ENCODE peak calls at places on chromosomes 16 and 17, in four cellular contexts. E is small intestine, H is uterus, U is fibroblast of lung. F is an unnamed sample.

GRCh38 chr16:995087-995486 is 13.5 kb downstream of the SOX8 start:
- DNase-seq in E (no peak), H (no peak), U (peak; percentile 43), F (no peak)

GRCh38 chr17:55601874-55602364 is 90.7 kb upstream of the SMIM36 start:
- DNase-seq in E (peak; percentile 5), H (no peak), U (no peak), F (peak; percentile 67)

GRCh38 chr17:17567631-17568030 is 23.9 kb downstream of the PEMT start:
- DNase-seq in E (no peak), H (peak; percentile 63), U (peak; percentile 17), F (no peak)

GRCh38 chr17:40062347-40063033 is at the start of gene THRA:
- DNase-seq in E (peak; percentile 74), H (peak; percentile 77), U (no peak), F (peak; percentile 23)

GRCh38 chr16:50272111-50272571 is 5.8 kb downstream of the ADCY7 start:
- DNase-seq in E (no peak), H (no peak), U (no peak), F (no peak)

GRCh38 chr17:61397086-61397842 is 2.4 kb upstream of the TBX2 start:
- DNase-seq in E (no peak), H (no peak), U (no peak), F (no peak)

GRCh38 chr16:69013991-69014390 is 91.5 kb upstream of the HAS3 start:
- DNase-seq in E (no peak), H (no peak), U (peak; percentile 42), F (no peak)

GRCh38 chr17:46212634-46213435 is 19.6 kb upstream of the KANSL1 start:
- DNase-seq in E (peak; percentile 88), H (peak; percentile 62), U (peak; percentile 78), F (peak; percentile 62)

GRCh38 chr16:55370762-55371482 is 46.9 kb downstream of the IRX6 start:
- DNase-seq in E (peak; percentile 1), H (peak; percentile 27), U (peak; percentile 27), F (peak; percentile 18)

GRCh38 chr17:3019761-3020160 is 43.6 kb downstream of the OR1D5 start:
- DNase-seq in E (no peak), H (no peak), U (no peak), F (no peak)

GRCh38 chr16:86527366-86527765 is 17.0 kb downstream of the FOXF1 start:
- DNase-seq in E (no peak), H (no peak), U (no peak), F (no peak)

GRCh38 chr17:72334205-72334604 is 213.4 kb downstream of the SOX9 start:
- DNase-seq in E (no peak), H (no peak), U (peak; percentile 80), F (no peak)

GRCh38 chr16:71473891-71474290 is 11.8 kb upstream of the ZNF23 start:
- DNase-seq in E (no peak), H (no peak), U (peak; percentile 13), F (peak; percentile 51)

GRCh38 chr16:77551352-77551751 is 116.5 kb upstream of the ADAMTS18 start:
- DNase-seq in E (no peak), H (no peak), U (peak; percentile 80), F (no peak)

GRCh38 chr17:40173091-40173777 is 4.0 kb upstream of the RAPGEFL1 start:
- DNase-seq in E (no peak), H (no peak), U (no peak), F (no peak)

GRCh38 chr17:45316271-45317112 is at the start of gene MAP3K14:
- DNase-seq in E (peak; percentile 63), H (peak; percentile 72), U (peak; percentile 68), F (no peak)

GRCh38 chr16:48574766-48575165 is 35.2 kb downstream of the N4BP1 start:
- DNase-seq in E (no peak), H (no peak), U (no peak), F (no peak)

GRCh38 chr17:43360739-43361498 is 37.9 kb upstream of the ARL4D start:
- DNase-seq in E (peak; percentile 99), H (peak; percentile 89), U (peak; percentile 98), F (peak; percentile 100)

GRCh38 chr16:48277158-48277557 is 29.8 kb upstream of the ABCC11 start:
- DNase-seq in E (peak; percentile 20), H (no peak), U (no peak), F (no peak)

GRCh38 chr17:17356149-17356930 is 53.2 kb downstream of the NT5M start:
- DNase-seq in E (peak; percentile 74), H (peak; percentile 76), U (peak; percentile 73), F (peak; percentile 72)

GRCh38 chr17:76752006-76752405 is 14.1 kb downstream of the MFSD11 start:
- DNase-seq in E (peak; percentile 26), H (no peak), U (no peak), F (no peak)

GRCh38 chr17:14325618-14326167 is 24.8 kb downstream of the HS3ST3B1 start:
- DNase-seq in E (no peak), H (no peak), U (no peak), F (no peak)

GRCh38 chr17:55617441-55617840 is 105.2 kb downstream of the TMEM100 start:
- DNase-seq in E (no peak), H (no peak), U (no peak), F (no peak)

GRCh38 chr16:13229039-13229438 is 327.6 kb downstream of the SHISA9 start:
- DNase-seq in E (no peak), H (no peak), U (no peak), F (no peak)

GRCh38 chr17:62098623-62099231 is 33.6 kb upstream of the MED13 start:
- DNase-seq in E (peak; percentile 91), H (no peak), U (no peak), F (no peak)

GRCh38 chr16:72262711-72263110 is 90.8 kb upstream of the PMFBP1 start:
- DNase-seq in E (no peak), H (no peak), U (no peak), F (no peak)

GRCh38 chr17:78124836-78125137 is 3.8 kb downstream of the TMC6 start:
- DNase-seq in E (no peak), H (no peak), U (no peak), F (no peak)
- H3K27ac ChIP-seq in E (peak overlapping the region; percentile 33), H (no peak overlapping the region), U (no peak overlapping the region), F (no peak overlapping the region)

DNA sequence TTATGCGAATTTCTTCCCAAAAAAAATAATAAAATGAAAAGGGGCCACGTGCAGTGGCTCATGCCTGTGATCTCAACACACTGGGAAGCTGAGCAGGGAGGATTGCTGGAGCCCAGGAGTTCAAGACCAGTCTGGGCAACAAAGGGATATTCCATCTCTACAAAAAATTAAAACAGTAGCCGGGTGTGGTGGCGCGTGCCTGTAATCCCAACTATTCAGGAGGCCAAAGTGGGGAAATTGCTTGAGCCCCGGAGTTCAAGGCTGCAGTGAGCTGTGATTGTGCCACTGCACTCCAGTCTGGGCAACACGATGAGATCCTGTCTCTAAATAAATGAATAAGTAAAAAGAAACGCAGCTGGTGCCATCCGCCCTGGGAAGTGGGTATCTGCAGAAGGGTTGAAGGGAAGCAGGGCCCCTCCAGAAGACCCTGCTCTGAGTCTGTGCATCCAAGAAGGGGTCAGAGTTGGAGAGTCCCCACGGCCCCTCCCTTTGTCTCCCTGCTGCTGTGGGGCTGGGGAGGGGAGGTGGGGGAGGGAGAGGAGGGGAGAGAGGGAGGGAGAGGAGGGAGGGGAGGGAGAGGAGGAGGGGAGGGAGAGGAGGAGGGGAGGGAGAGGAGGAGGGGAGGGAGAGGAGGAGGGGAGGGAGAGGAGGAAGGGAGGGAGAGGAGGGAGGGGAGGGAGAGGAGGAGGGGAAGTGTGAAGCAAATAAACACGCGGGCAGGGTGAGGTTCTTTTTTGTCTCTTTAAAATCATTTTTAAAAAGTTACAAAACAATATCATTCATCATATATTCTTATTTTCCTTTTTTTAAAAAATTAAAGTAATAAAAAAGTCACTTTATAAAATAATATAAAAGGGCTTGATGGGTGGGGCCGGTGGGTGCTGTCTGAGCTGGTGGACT is 5.0 kb upstream of the MYADML2 start:
- DNase-seq in E (no peak), H (no peak), U (no peak), F (no peak)
- H3K4me1 ChIP-seq in E (no peaks in the 10 kb centered on the region), H (no peaks in the 10 kb centered on the region), U (no peaks in the 10 kb centered on the region), F (no peaks in the 10 kb centered on the region)

GRCh38 chr17:79800325-79801155 is 3.7 kb upstream of the CBX8 start:
- DNase-seq in E (peak; percentile 57), H (no peak), U (peak; percentile 54), F (peak; percentile 48)
- H3K27me3 ChIP-seq in E (peaks cover 64% of the 10 kb centered on the region), H (peaks cover 75% of the 10 kb centered on the region), U (peaks cover 77% of the 10 kb centered on the region), F (peaks cover 78% of the 10 kb centered on the region)

GRCh38 chr16:14356064-14356463 is 274.0 kb downstream of the PARN start:
- DNase-seq in E (no peak), H (no peak), U (no peak), F (no peak)

GRCh38 chr16:14354561-14355351 is 275.3 kb downstream of the PARN start:
- DNase-seq in E (no peak), H (no peak), U (no peak), F (no peak)

GRCh38 chr16:14350626-14351025 is 279.4 kb downstream of the PARN start:
- DNase-seq in E (no peak), H (no peak), U (no peak), F (no peak)

GRCh38 chr16:14351647-14352046 is 278.4 kb downstream of the PARN start:
- DNase-seq in E (no peak), H (no peak), U (no peak), F (no peak)

GRCh38 chr16:14353340-14353739 is 276.7 kb downstream of the PARN start:
- DNase-seq in E (no peak), H (no peak), U (no peak), F (no peak)
- H3K27ac ChIP-seq in E (no peak overlapping the region), H (no peak overlapping the region), U (no peak overlapping the region), F (no peak overlapping the region)

GRCh38 chr17:6040473-6040872 is 29.7 kb upstream of the WSCD1 start:
- DNase-seq in E (no peak), H (no peak), U (no peak), F (no peak)

GRCh38 chr17:6044261-6044660 is 25.9 kb upstream of the WSCD1 start:
- DNase-seq in E (no peak), H (no peak), U (no peak), F (no peak)

GRCh38 chr17:6041261-6041660 is 28.9 kb upstream of the WSCD1 start:
- DNase-seq in E (no peak), H (no peak), U (no peak), F (no peak)

GRCh38 chr17:6045621-6046357 is 24.4 kb upstream of the WSCD1 start:
- DNase-seq in E (no peak), H (no peak), U (no peak), F (no peak)

DNA sequence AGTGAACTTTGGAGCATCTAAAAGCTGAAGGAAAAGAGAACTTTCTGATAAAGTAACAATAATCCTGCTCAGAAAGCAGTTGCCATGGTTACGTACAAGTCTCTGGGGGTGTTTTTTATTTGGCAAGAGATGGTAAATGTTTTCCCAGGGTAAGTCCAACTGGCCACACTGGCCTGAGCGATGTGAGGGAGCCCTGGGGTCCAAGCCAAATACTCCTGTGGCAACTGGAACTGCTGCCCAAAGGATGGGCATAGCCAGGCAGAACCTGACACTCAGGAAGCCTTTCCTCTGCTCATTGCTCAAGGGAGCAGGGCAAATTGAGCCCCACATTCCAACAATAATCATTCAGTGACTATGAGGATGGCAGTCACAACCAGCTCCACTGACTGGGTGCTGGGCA is 26.8 kb upstream of the WSCD1 start:
- DNase-seq in E (no peak), H (no peak), U (no peak), F (no peak)
- H3K4me1 ChIP-seq in E (no peaks in the 10 kb centered on the region), H (no peaks in the 10 kb centered on the region), U (no peaks in the 10 kb centered on the region), F (peaks cover 8% of the 10 kb centered on the region)

GRCh38 chr16:46586011-46586577 is 35.1 kb downstream of the SHCBP1 start:
- DNase-seq in E (no peak), H (no peak), U (no peak), F (no peak)

GRCh38 chr16:46591257-46591656 is 29.9 kb downstream of the SHCBP1 start:
- DNase-seq in E (no peak), H (no peak), U (no peak), F (no peak)
- H3K27me3 ChIP-seq in E (no peaks in the 10 kb centered on the region), H (no peaks in the 10 kb centered on the region), U (no peaks in the 10 kb centered on the region), F (no peaks in the 10 kb centered on the region)

F was measured in SJSA1.